ENCODE peak calls at places on chromosomes 2 and 18, in five cellular contexts. J is heart right ventricle, A is spleen, T is Peyer's patch, R is left lung. P is an unnamed sample.

GRCh38 chr2:32495139-32495538 is 132.7 kb upstream of the TTC27 start:
- DNase-seq in A (no peak), J (no peak), R (no peak), T (no peak), P (no peak)

GRCh38 chr18:52409732-52410131 is 69.7 kb downstream of the DCC start:
- DNase-seq in J (no peak), A (no peak), R (no peak), T (no peak), P (no peak)

GRCh38 chr2:175793649-175794048 is 208.4 kb downstream of the LNPK start:
- DNase-seq in T (no peak), A (no peak), R (no peak), J (no peak), P (no peak)

GRCh38 chr2:30358822-30359221 is 88.2 kb upstream of the LCLAT1 start:
- DNase-seq in T (no peak), R (no peak), A (no peak), J (no peak), P (no peak)

GRCh38 chr2:179686718-179687342 is 174.6 kb downstream of the ZNF385B start:
- DNase-seq in A (no peak), R (no peak), J (no peak), T (no peak), P (no peak)

GRCh38 chr2:205808493-205809121 is 126.3 kb downstream of the NRP2 start:
- DNase-seq in T (no peak), R (no peak), A (no peak), J (peak), P (no peak)

GRCh38 chr2:458431-458827 is 170.5 kb upstream of the ALKAL2 start:
- DNase-seq in J (no peak), T (no peak), R (no peak), A (no peak), P (no peak)

GRCh38 chr18:34342960-34343359 is 118.2 kb upstream of the NOL4 start:
- DNase-seq in R (no peak), J (no peak), T (no peak), A (no peak), P (no peak)

GRCh38 chr2:9333591-9334171 is 89.6 kb downstream of the ITGB1BP1 start:
- DNase-seq in A (no peak), T (peak), J (peak), R (peak), P (no peak)

GRCh38 chr2:218026676-218027425 is 24.1 kb upstream of the TNS1 start:
- DNase-seq in R (peak), J (no peak), A (no peak), T (peak), P (peak)

GRCh38 chr18:57469884-57470283 is 34.7 kb downstream of the ONECUT2 start:
- DNase-seq in T (peak), R (no peak), J (no peak), A (no peak), P (no peak)

GRCh38 chr2:201151127-201152074 is 31.5 kb upstream of the CASP10 start:
- DNase-seq in R (no peak), T (no peak), A (no peak), J (no peak), P (no peak)

GRCh38 chr2:206728277-206729199 is 10.3 kb upstream of the DYTN start:
- DNase-seq in T (no peak), A (no peak), J (no peak), R (no peak), P (no peak)

GRCh38 chr2:114450639-114451038 is 8.2 kb downstream of the DPP10 start:
- DNase-seq in T (no peak), R (no peak), J (no peak), A (no peak), P (no peak)

GRCh38 chr18:53780666-53781065 is 443.8 kb downstream of the MBD2 start:
- DNase-seq in J (no peak), T (no peak), R (no peak), A (no peak), P (no peak)

GRCh38 chr2:99926986-99927385 is 215.4 kb downstream of the AFF3 start:
- DNase-seq in T (no peak), J (no peak), A (no peak), R (no peak), P (no peak)

GRCh38 chr18:44680271-44681038 is at the start of gene SETBP1:
- DNase-seq in J (peak), T (peak), A (peak), R (peak), P (peak)

GRCh38 chr2:20704886-20705285 is 37.9 kb downstream of the GDF7 start:
- DNase-seq in R (no peak), T (no peak), J (no peak), A (no peak), P (no peak)

GRCh38 chr2:49248506-49248905 is 94.2 kb upstream of the FSHR start:
- DNase-seq in J (no peak), R (peak), A (no peak), T (no peak), P (no peak)

GRCh38 chr2:235026649-235027557 is 75.1 kb downstream of the SH3BP4 start:
- DNase-seq in R (no peak), J (peak), A (peak), T (peak), P (peak)

GRCh38 chr18:68445131-68445530 is 269.8 kb downstream of the TMX3 start:
- DNase-seq in J (no peak), R (no peak), T (no peak), A (no peak), P (no peak)

GRCh38 chr18:25348361-25349130 is 3.4 kb downstream of the ZNF521 start:
- DNase-seq in J (no peak), R (no peak), T (no peak), A (no peak), P (no peak)

GRCh38 chr2:29855924-29856639 is 65.3 kb downstream of the ALK start:
- DNase-seq in R (no peak), J (no peak), T (no peak), A (no peak), P (no peak)

GRCh38 chr2:197613509-197613987 is 61.8 kb downstream of the RFTN2 start:
- DNase-seq in A (no peak), R (no peak), J (no peak), T (no peak), P (no peak)

GRCh38 chr2:20438334-20439192 is 8.3 kb upstream of the RHOB start:
- DNase-seq in R (peak), J (no peak), T (peak), A (peak), P (no peak)

GRCh38 chr2:62475172-62476011 is 30.6 kb downstream of the TMEM17 start:
- DNase-seq in J (no peak), T (no peak), R (no peak), A (peak), P (no peak)

GRCh38 chr18:8868276-8868675 is 162.9 kb downstream of the MTCL1 start:
- DNase-seq in J (no peak), A (no peak), T (no peak), R (no peak), P (no peak)

GRCh38 chr2:29323961-29324360 is 208.7 kb downstream of the CLIP4 start:
- DNase-seq in J (no peak), R (no peak), T (no peak), A (no peak), P (no peak)

GRCh38 chr2:113126845-113127645 is at the start of gene IL1RN:
- DNase-seq in T (no peak), A (no peak), R (peak), J (no peak), P (no peak)

DNA sequence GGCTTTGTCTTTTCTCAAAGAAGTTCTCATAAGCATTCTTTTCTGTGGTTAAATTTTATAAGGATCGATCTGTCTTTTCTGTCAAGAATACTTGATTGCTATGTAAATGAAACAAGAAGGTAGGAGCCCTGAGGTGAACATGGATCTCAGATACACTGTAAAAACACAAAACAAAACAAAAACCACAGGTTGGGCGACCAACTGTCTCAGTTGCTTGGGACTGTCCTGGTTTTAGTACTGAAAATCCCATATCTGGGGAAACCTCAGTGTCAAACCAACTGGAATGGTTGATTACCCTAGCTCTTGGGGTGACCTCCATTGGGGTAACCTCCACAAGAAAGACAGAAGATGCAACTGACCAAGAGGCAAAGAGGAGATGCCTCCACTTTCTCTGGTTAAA is 55.8 kb upstream of the TMEM178A start:
- DNase-seq in A (no peak), R (no peak), T (no peak), J (no peak), P (no peak)
- H3K4me3 ChIP-seq in A (no peak), R (no peak), T (no peak), J (no peak), P (no peak)

GRCh38 chr2:136115183-136115751 is 2.7 kb downstream of the CXCR4 start:
- DNase-seq in A (no peak), R (no peak), T (peak), J (no peak), P (no peak)
- H3K4me3 ChIP-seq in A (peak), R (peak), T (peak), J (peak), P (peak)

GRCh38 chr2:151774506-151774905 is 40.2 kb upstream of the NEB start:
- DNase-seq in R (no peak), A (no peak), J (no peak), T (no peak), P (no peak)
- H3K4me3 ChIP-seq in R (no peak), A (no peak), J (no peak), T (no peak), P (no peak)

GRCh38 chr2:144650886-144651285 is 131.0 kb upstream of the ZEB2 start:
- DNase-seq in A (no peak), J (no peak), R (no peak), T (no peak), P (no peak)
- H3K4me3 ChIP-seq in A (no peak), J (no peak), R (no peak), T (no peak), P (no peak)

GRCh38 chr2:19141234-19142004 is 217.0 kb downstream of the OSR1 start:
- DNase-seq in R (no peak), T (no peak), J (no peak), A (no peak), P (no peak)
- H3K4me3 ChIP-seq in R (no peak), T (no peak), J (no peak), A (no peak), P (no peak)

GRCh38 chr2:237144516-237144915 is 58.8 kb downstream of the COPS8 start:
- DNase-seq in T (no peak), R (no peak), A (no peak), J (no peak), P (no peak)
- H3K4me3 ChIP-seq in T (no peak), R (no peak), A (no peak), J (no peak), P (no peak)